ENCODE peak calls at places on chromosomes 13 and 19, in six cellular contexts. E is omental fat pad, A is mucosa of descending colon, P is neural progenitor cell, K is nephron progenitor cell, Q is tibial nerve. M is an unnamed sample.

GRCh38 chr19:44824758-44825157 is 15.9 kb downstream of the BCAM start:
- DNase-seq in Q (no peak), P (no peak), A (no peak), K (no peak), E (no peak), M (no peak)

GRCh38 chr19:52391135-52391534 is 6.5 kb upstream of the ZNF528 start:
- DNase-seq in E (no peak), P (no peak), Q (no peak), K (no peak), A (no peak), M (no peak)

GRCh38 chr19:46745521-46746280 is at the start of gene FKRP:
- DNase-seq in A (peak; percentile 42), E (no peak), K (peak; percentile 62), P (peak; percentile 69), Q (no peak), M (no peak)

GRCh38 chr19:19053508-19054314 is 10.1 kb upstream of the SLC25A42 start:
- DNase-seq in A (peak; percentile 56), P (peak; percentile 91), K (peak; percentile 84), Q (no peak), E (no peak), M (peak; percentile 69)

GRCh38 chr19:49930483-49931011 is 1.2 kb upstream of the NUP62 start:
- DNase-seq in E (no peak), A (peak; percentile 32), Q (no peak), P (no peak), K (peak; percentile 29), M (no peak)

GRCh38 chr19:19488041-19488874 is 27.1 kb downstream of the TSSK6 start:
- DNase-seq in P (peak; percentile 24), Q (no peak), E (no peak), A (peak; percentile 72), K (no peak), M (no peak)

GRCh38 chr19:46487802-46488445 is 7.7 kb downstream of the PNMA8B start:
- DNase-seq in Q (peak; percentile 67), A (peak; percentile 85), K (peak; percentile 94), P (peak; percentile 91), E (peak; percentile 72), M (peak; percentile 70)

GRCh38 chr13:92954746-92955145 is 271.9 kb upstream of the GPC6 start:
- DNase-seq in E (no peak), A (no peak), P (no peak), Q (no peak), K (no peak), M (no peak)

GRCh38 chr13:25432686-25433085 is 60.9 kb downstream of the ATP8A2 start:
- DNase-seq in P (no peak), A (no peak), K (no peak), E (no peak), Q (no peak), M (no peak)

GRCh38 chr13:28401303-28402056 is 93.4 kb downstream of the FLT1 start:
- DNase-seq in Q (no peak), K (no peak), A (no peak), E (no peak), P (no peak), M (no peak)

GRCh38 chr19:48918801-48919247 is 14.7 kb upstream of the DHDH start:
- DNase-seq in P (peak; percentile 77), A (no peak), K (peak; percentile 65), E (no peak), Q (no peak), M (no peak)

DNA sequence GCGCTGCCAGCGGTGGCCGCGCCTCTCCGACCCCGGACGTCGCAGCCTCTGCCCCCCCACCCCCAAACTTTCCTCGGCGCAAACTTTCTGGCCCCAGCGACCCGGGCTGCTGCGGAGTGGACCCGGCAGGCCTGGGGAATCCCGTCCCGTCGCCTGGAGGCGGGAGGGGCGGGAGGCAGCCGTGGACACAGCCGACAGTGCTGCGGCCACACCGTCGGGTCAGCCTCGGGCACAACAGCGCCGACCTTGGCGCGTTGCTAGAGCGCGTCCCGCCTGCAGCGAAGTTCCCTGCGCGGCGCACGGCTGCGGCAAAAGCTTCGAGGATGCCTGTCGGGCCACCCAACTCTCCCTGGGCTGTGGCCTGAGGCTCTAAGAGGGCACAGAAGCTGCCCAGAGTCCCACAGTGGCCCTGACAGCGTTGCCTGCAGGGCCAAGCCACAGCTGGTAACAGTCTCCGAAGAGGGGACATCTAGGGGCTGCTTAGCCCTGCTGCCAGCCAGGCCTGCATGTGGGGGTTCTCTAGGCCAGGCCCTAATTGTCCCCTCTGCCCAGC is 1.3 kb downstream of the NFIX start:
- DNase-seq in E (no peak), K (no peak), A (no peak), Q (no peak), P (peak; percentile 73), M (no peak)
- TF ChIP-seq CTCF in E (no peak), K (no peak), A (no peak), Q (no peak), P (peak; percentile 27), M (no peak)

GRCh38 chr13:111042661-111043226 is 72.4 kb upstream of the ARHGEF7 start:
- DNase-seq in Q (no peak), E (no peak), P (no peak), A (no peak), K (no peak), M (no peak)

GRCh38 chr13:111037838-111038397 is 77.2 kb upstream of the ARHGEF7 start:
- DNase-seq in E (no peak), Q (no peak), P (no peak), K (no peak), A (no peak), M (no peak)

GRCh38 chr13:111040821-111041220 is 74.3 kb upstream of the ARHGEF7 start:
- DNase-seq in E (no peak), K (no peak), P (no peak), A (no peak), Q (no peak), M (no peak)

GRCh38 chr13:111038887-111039286 is 76.2 kb upstream of the ARHGEF7 start:
- DNase-seq in Q (no peak), K (no peak), P (no peak), E (no peak), A (no peak), M (no peak)

GRCh38 chr13:111039735-111040134 is 75.4 kb upstream of the ARHGEF7 start:
- DNase-seq in E (no peak), P (no peak), A (no peak), Q (no peak), K (no peak), M (no peak)
- TF ChIP-seq CTCF in E (no peak), P (no peak), A (no peak), Q (no peak), K (no peak), M (no peak)

DNA sequence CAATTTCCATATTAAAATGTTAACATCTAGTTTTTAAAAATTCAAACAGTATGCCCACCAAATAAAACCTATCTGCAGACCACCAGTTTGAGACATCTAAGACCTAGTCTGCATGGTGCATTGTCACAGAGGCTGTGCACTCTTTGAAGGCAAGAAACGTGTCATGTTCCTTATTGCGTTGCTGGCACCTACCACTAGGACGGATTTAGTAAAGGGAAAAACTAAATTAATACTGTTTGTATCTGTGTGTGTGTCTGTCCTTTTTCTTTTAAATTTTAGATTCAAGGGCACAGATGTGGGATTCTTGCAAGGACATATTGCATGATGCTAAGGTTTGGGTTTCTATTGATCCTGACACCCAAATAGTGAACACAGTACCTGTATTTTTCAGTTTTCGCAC is 481.4 kb downstream of the UQCRFS1 start:
- DNase-seq in K (no peak), A (no peak), E (no peak), P (no peak), Q (no peak), M (no peak)
- TF ChIP-seq CTCF in K (no peak), A (no peak), E (no peak), P (no peak), Q (no peak), M (peak; percentile 30)

GRCh38 chr13:39185326-39185725 is 147.1 kb downstream of the NHLRC3 start:
- DNase-seq in Q (no peak), K (no peak), A (no peak), E (no peak), P (no peak), M (no peak)

GRCh38 chr13:39189778-39190177 is 151.5 kb downstream of the NHLRC3 start:
- DNase-seq in K (no peak), Q (no peak), P (no peak), E (no peak), A (no peak), M (no peak)

GRCh38 chr13:39186205-39186880 is 148.1 kb downstream of the NHLRC3 start:
- DNase-seq in P (no peak), E (no peak), Q (no peak), K (no peak), A (no peak), M (no peak)
- TF ChIP-seq CTCF in P (no peak), E (no peak), Q (no peak), K (no peak), A (no peak), M (no peak)

M was measured in mesothelial cell of epicardium.